ENCODE peak calls at places on chromosomes 4 and X, in seven cellular contexts. L is transverse colon, B is right lobe of liver, X is ovary, F is heart left ventricle, V is A549, A is sigmoid colon. E is an unnamed sample.

GRCh38 chr4:156583265-156583664 is 388.3 kb downstream of the PDGFC start:
- DNase-seq in F (no peak), A (no peak), V (no peak), B (no peak), L (no peak), X (no peak), E (no peak)

GRCh38 chr4:43587746-43588145 is 695.2 kb downstream of the GRXCR1 start:
- DNase-seq in B (no peak), F (no peak), L (no peak), V (no peak), A (no peak), X (no peak), E (no peak)

GRCh38 chrX:130566028-130566683 is 164.4 kb downstream of the RBMX2 start:
- DNase-seq in B (no peak), L (no peak), A (no peak), F (no peak), V (no peak), X (no peak), E (no peak)

GRCh38 chr4:28225005-28225404 is 1364.4 kb downstream of the STIM2 start:
- DNase-seq in B (no peak), F (no peak), L (no peak), V (peak), X (no peak), A (no peak), E (no peak)

GRCh38 chr4:10275696-10276095 is 159.1 kb upstream of the WDR1 start:
- DNase-seq in F (no peak), A (no peak), L (no peak), X (no peak), B (no peak), V (no peak), E (no peak)

GRCh38 chr4:107711831-107712230 is 8.2 kb downstream of the PAPSS1 start:
- DNase-seq in X (no peak), V (no peak), L (no peak), A (no peak), B (no peak), F (no peak), E (no peak)

GRCh38 chr4:123298798-123299197 is 97.8 kb upstream of the SPRY1 start:
- DNase-seq in F (no peak), A (no peak), V (no peak), X (no peak), L (no peak), B (no peak), E (no peak)

GRCh38 chr4:144645102-144645469 is 870 bp upstream of the HHIP start:
- DNase-seq in X (peak), L (no peak), A (no peak), V (no peak), B (no peak), F (no peak), E (no peak)

GRCh38 chr4:73055241-73055897 is 14.1 kb downstream of the COX18 start:
- DNase-seq in F (no peak), L (no peak), A (no peak), V (no peak), X (no peak), B (no peak), E (no peak)

GRCh38 chr4:119097282-119097900 is 38.2 kb upstream of the MYOZ2 start:
- DNase-seq in F (no peak), A (no peak), B (no peak), V (no peak), L (no peak), X (no peak), E (no peak)

GRCh38 chr4:73401412-73401811 is 2.7 kb upstream of the ALB start:
- DNase-seq in F (no peak), B (no peak), V (no peak), A (no peak), L (no peak), X (no peak), E (no peak)

GRCh38 chr4:6951880-6952381 is 42.3 kb downstream of the TBC1D14 start:
- DNase-seq in A (peak), X (no peak), F (no peak), B (no peak), V (no peak), L (no peak), E (peak)

GRCh38 chrX:133294126-133294525 is 76.0 kb upstream of the TFDP3 start:
- DNase-seq in A (no peak), X (no peak), B (no peak), V (no peak), F (no peak), L (no peak), E (no peak)

GRCh38 chr4:60657802-60658201 is 542.3 kb upstream of the ADGRL3 start:
- DNase-seq in X (no peak), V (no peak), L (no peak), F (no peak), A (no peak), B (no peak), E (no peak)

GRCh38 chrX:65493431-65493830 is 41.2 kb downstream of the LAS1L start:
- DNase-seq in B (no peak), X (no peak), A (no peak), V (no peak), F (no peak), L (no peak), E (no peak)

GRCh38 chr4:39453738-39454137 is 5.0 kb downstream of the RPL9 start:
- DNase-seq in L (no peak), A (no peak), F (no peak), V (no peak), X (no peak), B (no peak), E (no peak)

GRCh38 chr4:39452153-39452859 is 6.4 kb downstream of the RPL9 start:
- DNase-seq in V (no peak), L (no peak), A (no peak), F (no peak), B (no peak), X (no peak), E (no peak)

GRCh38 chr4:39450618-39451017 is 8.1 kb downstream of the RPL9 start:
- DNase-seq in L (no peak), A (no peak), X (no peak), F (no peak), V (no peak), B (no peak), E (no peak)

GRCh38 chr4:39451423-39452023 is 7.2 kb downstream of the RPL9 start:
- DNase-seq in L (no peak), X (no peak), A (no peak), V (no peak), F (no peak), B (no peak), E (no peak)

DNA sequence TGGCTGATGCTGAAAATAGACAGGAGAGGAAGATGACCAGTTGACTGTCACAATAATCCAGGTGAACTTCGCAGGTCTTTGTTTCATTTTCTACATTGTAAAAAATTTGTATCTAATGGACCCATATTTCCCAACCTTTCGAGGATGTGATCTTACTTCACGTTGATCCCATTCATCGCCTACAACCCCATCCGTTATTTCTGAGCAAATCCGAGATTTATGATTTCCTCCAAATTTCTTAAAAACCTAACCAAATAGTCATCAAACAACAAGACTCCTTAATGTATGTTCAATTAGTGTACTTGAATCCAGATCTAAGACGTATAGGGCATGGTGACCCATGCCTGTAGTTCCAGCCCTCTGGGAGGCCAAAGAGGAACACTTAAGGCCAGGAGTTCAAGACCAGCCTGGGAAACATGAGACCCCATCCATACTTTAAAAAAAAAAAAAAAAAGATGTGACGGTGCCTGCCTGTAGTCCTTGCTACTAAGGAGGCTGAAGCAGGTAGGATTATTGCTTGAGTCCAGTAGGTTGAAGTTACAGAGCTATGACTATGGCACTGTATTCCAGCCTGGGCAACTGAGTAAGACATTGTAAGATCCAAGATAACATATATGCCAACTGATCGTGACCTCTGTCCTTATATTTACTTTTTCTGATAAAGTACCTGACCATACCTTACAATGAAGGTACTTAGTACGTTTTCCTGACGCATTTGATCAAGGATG is 5.7 kb downstream of the RPL9 start:
- DNase-seq in L (no peak), X (no peak), B (no peak), F (no peak), V (no peak), A (no peak), E (no peak)
- TF ChIP-seq POLR2A in L (no peak), X (no peak), B (no peak), F (no peak), V (no peak), A (no peak), E (peak)

DNA sequence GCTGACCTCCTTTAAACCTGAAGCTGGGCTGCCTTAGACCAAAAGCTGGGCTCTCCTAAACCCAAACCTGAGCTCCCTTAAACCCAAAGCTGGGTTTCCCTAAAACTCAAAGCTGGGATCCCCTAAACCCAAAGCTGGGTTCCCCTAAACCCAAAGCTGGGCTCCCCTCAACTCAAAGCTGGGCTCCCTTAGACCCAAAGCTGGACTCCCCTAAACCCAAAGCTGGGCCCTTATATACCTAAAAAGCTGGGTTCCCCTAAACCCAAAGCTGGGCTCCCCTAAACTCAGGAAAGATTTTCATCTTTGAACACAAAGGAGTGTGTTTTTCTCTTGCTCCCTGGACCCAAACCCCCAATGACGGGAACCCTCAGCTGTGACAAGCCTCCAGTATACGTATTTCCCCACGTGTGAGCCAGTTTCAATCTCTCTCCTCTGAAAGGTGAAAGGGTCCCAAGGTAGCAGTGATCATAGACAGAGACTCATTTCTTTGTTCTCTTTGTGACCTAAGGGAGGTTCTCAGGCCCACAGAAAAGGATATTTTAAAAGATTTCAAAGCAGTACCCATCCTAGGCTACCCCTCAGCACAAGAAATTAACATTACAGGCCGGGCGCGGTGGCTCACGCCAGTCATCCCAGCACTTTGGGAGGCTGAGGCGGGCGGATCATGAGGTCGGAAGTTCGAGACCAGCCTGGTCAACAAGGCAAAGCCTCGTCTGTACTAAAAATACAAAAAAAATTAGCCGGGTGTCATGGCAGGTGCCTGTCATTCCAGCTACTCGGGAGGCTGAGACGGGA is 31.3 kb upstream of the ASMTL start:
- DNase-seq in B (no peak), X (no peak), V (no peak), L (no peak), A (peak), F (no peak), E (no peak)
- TF ChIP-seq POLR2A in B (no peak), X (no peak), V (no peak), L (no peak), A (no peak), F (no peak), E (no peak)

DNA sequence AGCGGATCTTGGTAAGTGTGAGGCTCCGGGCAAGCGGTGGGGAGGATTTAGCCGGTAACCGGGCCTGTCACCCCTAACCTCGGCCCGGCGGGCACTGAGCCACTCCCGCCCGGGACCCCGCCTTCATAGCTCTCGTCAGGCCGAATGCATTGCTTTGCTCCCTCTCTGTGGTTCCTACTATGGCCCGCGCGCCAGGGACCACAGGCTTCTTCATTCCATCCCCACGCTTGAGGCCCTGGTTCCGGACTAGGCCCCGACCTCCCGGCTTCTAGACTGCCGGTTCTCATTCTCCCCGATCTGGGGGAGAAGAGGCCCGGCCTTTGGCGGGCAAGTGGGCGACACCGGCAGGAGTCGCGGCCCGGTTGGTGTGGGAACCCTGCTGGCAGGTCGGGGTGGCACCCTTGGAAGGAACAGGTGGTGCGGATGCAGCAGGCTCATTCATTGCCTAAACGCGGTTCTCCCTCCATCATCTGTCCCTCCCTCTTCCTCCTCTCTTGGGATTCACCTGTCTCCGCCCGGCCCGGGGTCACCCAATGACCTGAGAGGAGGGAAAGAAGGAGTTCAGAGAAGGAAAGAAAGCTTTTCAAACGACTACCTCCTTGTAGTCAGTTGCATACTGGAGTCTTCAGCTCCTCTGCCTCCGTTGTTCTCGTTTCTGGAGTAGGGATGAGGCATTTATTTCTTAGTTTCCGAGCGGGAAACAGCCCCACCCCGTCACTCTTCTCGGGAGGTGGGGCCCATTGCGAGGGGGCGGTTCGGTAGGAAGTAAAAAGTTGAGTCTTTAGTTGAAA is at the start of gene NDUFC1:
- DNase-seq in A (peak), X (peak), V (peak), L (peak), B (peak), F (peak), E (peak)
- TF ChIP-seq POLR2A in A (no peak), X (no peak), V (no peak), L (peak), B (peak), F (no peak), E (peak)

DNA sequence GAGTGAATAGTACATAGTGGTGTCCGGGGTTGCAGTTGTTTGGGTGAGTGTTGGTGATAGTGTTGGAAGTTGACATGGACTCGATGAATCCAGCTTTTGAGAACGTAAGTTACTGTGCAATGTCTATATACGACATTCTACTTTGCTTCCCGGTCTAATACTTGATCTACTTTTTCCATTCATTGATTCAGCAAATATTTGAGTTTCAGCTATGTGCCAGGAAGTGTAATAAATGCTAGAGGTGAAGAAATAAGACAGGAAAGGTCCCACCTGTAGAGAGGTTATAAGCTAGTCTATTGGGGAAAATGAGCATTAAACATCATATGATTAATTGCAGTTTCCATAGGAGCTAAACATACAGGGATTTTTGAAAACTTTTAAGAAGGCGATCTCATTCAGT is 22.2 kb upstream of the MAGEC3 start:
- DNase-seq in B (no peak), L (no peak), F (no peak), X (no peak), V (no peak), A (no peak), E (no peak)
- TF ChIP-seq POLR2A in B (no peak), L (no peak), F (no peak), X (no peak), V (no peak), A (no peak), E (no peak)

GRCh38 chr4:82372874-82373815 is 646 bp downstream of the HNRNPD start:
- DNase-seq in F (peak), B (peak), V (peak), L (peak), A (peak), X (peak), E (peak)
- TF ChIP-seq POLR2A in F (no peak), B (no peak), V (no peak), L (no peak), A (no peak), X (no peak), E (peak)

DNA sequence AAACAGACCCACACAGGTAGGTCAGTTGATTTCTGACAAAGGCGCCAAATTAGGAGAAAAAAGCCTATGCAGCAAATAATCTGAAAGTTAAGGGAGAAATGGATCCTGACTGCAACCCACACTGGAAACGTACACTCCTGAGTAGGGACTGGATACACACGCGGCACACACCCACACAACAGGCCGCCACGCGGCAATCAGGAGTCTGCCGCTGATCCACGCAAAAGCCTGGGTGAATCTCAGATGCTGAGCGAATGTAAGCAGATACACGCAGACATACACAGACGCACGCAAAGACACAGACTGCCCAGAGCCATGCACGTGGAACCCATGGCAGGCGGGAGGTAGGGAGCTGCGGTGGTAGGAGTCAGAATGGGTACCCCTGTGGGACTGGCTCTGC is 21.7 kb downstream of the LRPAP1 start:
- DNase-seq in A (no peak), F (no peak), L (no peak), V (no peak), X (no peak), B (no peak), E (no peak)
- TF ChIP-seq POLR2A in A (no peak), F (no peak), L (no peak), V (no peak), X (no peak), B (no peak), E (no peak)

GRCh38 chrX:16873106-16873505 is 2.9 kb upstream of the RBBP7 start:
- DNase-seq in F (no peak), X (no peak), A (no peak), L (no peak), B (no peak), V (no peak), E (no peak)
- TF ChIP-seq POLR2A in F (no peak), X (no peak), A (no peak), L (no peak), B (no peak), V (no peak), E (no peak)

E was measured in erythroblast.